ENCODE peak calls at places on chromosome 18, in five cellular contexts. T is cardiac muscle cell, F is NT2/D1, C is iPS DF 6.9, U is neural progenitor cell. M is an unnamed sample.
A peak's percentile ranks its signal among the peaks of the same experiment; 100 is the strongest.

GRCh38 chr18:36296591-36297418 is 708 bp upstream of the FHOD3 start:
- DNase-seq in T (peak; percentile 79), F (no peak), C (no peak), U (peak; percentile 88), M (peak; percentile 90)

GRCh38 chr18:47418746-47419145 is 167.3 kb upstream of the SKOR2 start:
- DNase-seq in T (no peak), F (no peak), C (no peak), U (no peak), M (no peak)

GRCh38 chr18:51751901-51752300 is 554.4 kb upstream of the MEX3C start:
- DNase-seq in T (no peak), F (no peak), C (no peak), U (no peak), M (no peak)

GRCh38 chr18:37364237-37364636 is 201.4 kb downstream of the CELF4 start:
- DNase-seq in T (peak; percentile 56), F (no peak), C (no peak), U (no peak), M (no peak)

GRCh38 chr18:22322251-22322691 is 95.4 kb downstream of the CTAGE1 start:
- DNase-seq in T (no peak), F (no peak), C (no peak), U (no peak), M (no peak)

GRCh38 chr18:39960545-39960944 is 1994.5 kb upstream of the PIK3C3 start:
- DNase-seq in T (no peak), F (no peak), C (no peak), U (no peak), M (no peak)

GRCh38 chr18:58362027-58362575 is 266.8 kb downstream of the ALPK2 start:
- DNase-seq in T (no peak), F (no peak), C (no peak), U (no peak), M (no peak)

GRCh38 chr18:54717673-54718435 is 110.4 kb upstream of the RAB27B start:
- DNase-seq in T (peak; percentile 13), F (no peak), C (peak; percentile 7), U (peak; percentile 71), M (peak; percentile 42)

GRCh38 chr18:68428026-68428425 is 286.9 kb downstream of the TMX3 start:
- DNase-seq in T (no peak), F (no peak), C (no peak), U (no peak), M (no peak)

DNA sequence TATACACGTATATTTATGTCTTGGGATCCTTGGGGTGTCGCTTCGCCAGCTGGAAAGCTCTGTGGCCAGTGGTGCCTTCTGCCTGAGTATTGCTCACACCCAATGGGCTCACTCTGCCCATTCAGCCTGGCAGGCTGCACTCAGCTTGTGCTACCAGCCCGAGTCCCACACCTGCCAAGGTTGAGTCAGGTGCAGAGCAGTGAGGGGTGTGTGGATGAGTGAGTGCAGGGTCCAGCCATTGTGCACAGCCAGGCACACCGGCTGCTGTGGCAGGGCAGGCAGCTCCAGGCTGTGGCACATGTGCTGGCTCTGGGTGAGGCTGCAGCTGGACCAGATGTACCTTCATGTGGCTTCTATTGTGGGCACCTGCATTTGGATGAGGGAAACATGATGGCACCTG is 496.9 kb upstream of the LINC00305 start:
- DNase-seq in T (no peak), F (no peak), C (no peak), U (no peak), M (no peak)
- H3K4me3 ChIP-seq in T (no peak overlapping the region), F (no peak overlapping the region), C (no peak overlapping the region), U (no peak overlapping the region), M (no peak overlapping the region)

GRCh38 chr18:24022141-24022540 is 7.6 kb downstream of the TTC39C start:
- DNase-seq in T (no peak), F (no peak), C (no peak), U (no peak), M (no peak)
- H3K36me3 ChIP-seq in T (no peaks in the 10 kb centered on the region), F (peaks cover 3% of the 10 kb centered on the region), C (no peaks in the 10 kb centered on the region), U (no peaks in the 10 kb centered on the region), M (peaks cover 11% of the 10 kb centered on the region)

GRCh38 chr18:2415656-2416055 is 155.6 kb downstream of the METTL4 start:
- DNase-seq in T (no peak), F (no peak), C (no peak), U (no peak), M (no peak)

GRCh38 chr18:2420367-2420766 is 150.9 kb downstream of the METTL4 start:
- DNase-seq in T (no peak), F (no peak), C (no peak), U (no peak), M (no peak)

GRCh38 chr18:2414235-2414634 is 157.1 kb downstream of the METTL4 start:
- DNase-seq in T (no peak), F (no peak), C (no peak), U (no peak), M (no peak)

GRCh38 chr18:2413352-2413751 is 158.0 kb downstream of the METTL4 start:
- DNase-seq in T (no peak), F (no peak), C (no peak), U (no peak), M (no peak)

DNA sequence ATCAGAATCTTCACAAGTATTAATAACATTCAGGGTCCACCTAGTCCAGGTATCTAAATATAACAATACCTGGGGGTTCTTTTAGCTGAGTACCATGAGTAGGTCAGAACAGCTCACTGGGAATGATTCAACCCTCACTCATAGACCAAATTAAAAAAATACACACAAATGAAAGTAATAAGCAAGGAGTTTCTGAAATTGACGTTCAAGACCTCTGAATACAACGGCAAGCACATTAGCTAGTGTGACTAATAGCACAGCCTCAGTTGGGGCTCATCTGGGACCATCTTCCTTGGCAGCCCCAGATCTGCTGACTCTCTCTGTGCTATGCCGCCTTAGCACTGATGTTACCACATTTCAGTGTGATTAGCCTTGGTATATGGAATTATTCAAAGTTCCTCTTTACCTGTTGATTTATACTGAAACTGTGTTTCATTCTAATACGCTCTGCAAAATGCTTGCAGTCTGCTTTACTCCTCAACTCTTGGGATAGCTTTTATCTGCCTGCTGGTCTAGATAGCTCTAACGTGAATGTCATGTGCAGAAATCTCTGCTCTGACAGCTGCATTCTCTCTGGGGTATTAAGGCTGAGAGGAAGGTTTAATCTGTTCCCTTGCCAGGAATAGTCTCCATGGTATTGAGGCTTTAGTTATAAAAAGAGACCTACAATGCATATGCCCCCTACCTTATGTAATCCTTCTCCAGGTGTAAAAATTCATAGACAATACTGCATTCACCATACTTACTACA is 153.3 kb downstream of the METTL4 start:
- DNase-seq in T (peak; percentile 8), F (no peak), C (no peak), U (no peak), M (no peak)
- H3K4me3 ChIP-seq in T (no peak overlapping the region), F (no peak overlapping the region), C (no peak overlapping the region), U (no peak overlapping the region), M (no peak overlapping the region)

DNA sequence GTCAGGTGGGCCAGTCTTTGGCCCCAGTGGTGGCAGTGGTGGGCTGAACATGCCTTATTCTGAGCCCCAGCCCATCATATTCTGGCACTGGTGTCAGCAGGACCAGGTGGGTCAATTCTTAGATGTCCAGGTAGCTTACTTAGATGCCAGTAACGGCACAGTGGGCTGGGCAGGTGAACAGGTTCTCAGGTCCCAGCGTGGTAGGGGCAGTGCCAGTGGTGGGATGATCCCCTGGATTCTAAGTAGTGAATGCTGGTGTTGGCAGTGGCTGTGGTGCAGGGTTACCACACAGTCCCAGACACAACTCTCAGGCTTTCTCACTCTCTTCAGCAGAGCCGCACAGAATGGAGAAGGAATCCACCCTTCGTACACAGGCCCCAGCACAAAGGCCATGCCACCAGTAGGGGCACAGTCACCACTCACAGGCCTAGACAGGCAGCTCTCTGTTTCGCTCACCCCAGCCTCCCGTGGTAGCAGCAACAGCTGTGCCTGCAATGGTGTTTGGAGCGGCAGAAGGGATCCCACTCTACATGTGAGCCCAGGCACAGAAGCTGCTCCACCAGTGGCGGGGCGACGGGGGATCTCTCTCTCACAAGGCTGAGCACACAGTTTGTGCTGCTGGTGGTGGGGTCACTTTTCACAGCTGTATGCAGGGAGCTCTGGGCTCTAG is 97.3 kb downstream of the ANKRD12 start:
- DNase-seq in T (no peak), F (no peak), C (peak; percentile 11), U (peak; percentile 22), M (peak; percentile 18)
- H3K36me3 ChIP-seq in T (peaks cover 3% of the 10 kb centered on the region), F (peaks cover 7% of the 10 kb centered on the region), C (no peaks in the 10 kb centered on the region), U (no peaks in the 10 kb centered on the region), M (no peaks in the 10 kb centered on the region)

DNA sequence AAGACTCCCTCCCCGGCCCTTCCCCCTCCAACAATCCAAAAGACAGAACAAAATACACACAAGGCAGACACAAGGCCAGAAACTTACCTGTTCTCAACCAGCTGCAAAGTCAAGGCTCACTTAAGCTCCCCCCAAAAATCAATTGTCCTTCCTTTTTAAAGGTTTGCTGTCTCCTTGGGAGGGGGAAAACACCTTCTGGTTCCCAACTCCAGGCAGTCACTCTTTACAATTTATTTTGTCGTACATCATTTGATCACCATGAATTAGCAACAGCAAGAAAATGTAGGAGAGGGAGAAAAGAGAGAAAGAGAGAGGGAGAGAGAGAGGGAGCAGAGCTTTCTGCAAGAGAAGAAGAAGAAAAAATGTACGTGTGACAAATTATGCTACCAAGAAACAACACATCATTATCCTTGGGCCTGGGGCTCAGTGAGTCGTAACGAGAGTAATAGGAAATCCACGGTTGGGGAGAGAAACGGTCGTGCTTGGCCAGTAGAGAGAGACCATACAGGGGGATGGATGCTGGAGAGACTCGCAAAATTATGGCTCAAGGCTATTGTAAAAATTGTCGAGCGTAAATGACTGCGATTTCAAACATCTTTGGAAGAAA is at the start of gene KLHL14:
- DNase-seq in T (no peak), F (no peak), C (no peak), U (peak; percentile 13), M (peak; percentile 22)
- H3K4me3 ChIP-seq in T (peak within 1 kb of the TSS; percentile 85), F (peak within 1 kb of the TSS; percentile 28), C (peak within 1 kb of the TSS; percentile 37), U (peak within 1 kb of the TSS; percentile 65), M (peak within 1 kb of the TSS; percentile 60)

DNA sequence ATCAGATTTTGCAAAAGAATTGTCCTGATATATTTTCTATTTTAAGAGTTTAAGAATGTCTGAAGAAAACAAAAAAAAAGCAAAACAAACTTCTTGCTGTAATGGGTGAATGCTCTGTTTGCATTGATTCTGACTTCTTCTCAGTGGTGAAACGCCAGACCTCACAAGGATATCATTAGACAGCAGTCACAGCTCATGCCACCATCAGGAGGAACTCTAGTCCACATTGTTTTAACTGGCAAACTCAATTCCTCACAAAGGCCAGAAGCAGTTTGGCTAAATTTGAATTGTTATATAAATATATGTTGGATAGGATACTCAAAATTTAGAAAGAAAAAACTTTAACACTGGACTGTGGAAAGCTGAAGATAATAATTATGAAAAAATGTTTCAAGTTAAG is 89.4 kb downstream of the DOK6 start:
- DNase-seq in T (no peak), F (no peak), C (no peak), U (no peak), M (no peak)
- H3K36me3 ChIP-seq in T (no peaks in the 10 kb centered on the region), F (no peaks in the 10 kb centered on the region), C (no peaks in the 10 kb centered on the region), U (no peaks in the 10 kb centered on the region), M (no peaks in the 10 kb centered on the region)

DNA sequence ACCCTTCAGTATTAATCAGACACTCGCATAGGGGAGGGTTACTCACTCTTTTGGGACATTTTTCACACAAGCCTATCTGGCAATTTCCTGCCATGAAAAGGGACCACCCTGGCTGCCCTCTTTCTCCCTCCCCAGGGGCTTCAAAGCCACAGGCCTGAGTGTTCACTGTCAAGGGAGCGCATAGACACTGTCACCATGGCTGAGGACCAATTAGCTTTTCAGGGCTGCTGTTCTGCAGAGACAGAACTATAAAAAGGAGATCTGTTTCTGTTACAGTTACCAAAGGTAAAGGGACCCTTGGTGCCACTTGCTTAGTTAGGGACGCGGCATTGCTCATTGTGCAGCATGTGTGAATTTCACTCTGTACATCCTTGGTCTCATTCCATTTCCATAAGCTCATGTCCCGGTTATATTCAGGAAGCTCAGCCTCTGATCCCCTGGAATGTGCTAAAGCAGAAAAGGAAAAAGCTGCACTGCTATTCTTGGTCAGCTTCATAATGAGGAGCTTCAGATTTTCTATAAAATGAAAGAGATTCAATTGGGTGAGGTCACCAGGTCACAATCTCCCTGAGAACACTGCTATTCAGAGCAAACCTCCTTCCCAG is 55.5 kb upstream of the RNF152 start:
- DNase-seq in T (peak; percentile 4), F (no peak), C (no peak), U (peak; percentile 39), M (no peak)
- H3K4me3 ChIP-seq in T (no peak overlapping the region), F (no peak overlapping the region), C (no peak overlapping the region), U (peak overlapping the region; percentile 6), M (no peak overlapping the region)

M was measured in H7.